ENCODE peak calls at places on chromosomes 3 and 15, in seven cellular contexts. H is H1; D is neural progenitor cell; I is hepatocyte; J is HCT116; R is CD4-positive, alpha-beta memory T cell; Q is heart left ventricle. C is an unnamed sample. For H3K9me3, the result is how much of the 10 kb centered on the place peaks cover.

GRCh38 chr15:85354432-85354831 is 26.0 kb upstream of the AKAP13 start:
- DNase-seq in Q (no peak), H (no peak), I (no peak), R (no peak), D (no peak), J (no peak), C (no peak)

GRCh38 chr3:196585044-196585757 is 16.7 kb downstream of the FBXO45 start:
- DNase-seq in Q (no peak), R (no peak), J (no peak), I (no peak), D (no peak), H (no peak), C (no peak)

GRCh38 chr3:110343376-110343775 is 728.2 kb upstream of the NECTIN3 start:
- DNase-seq in Q (no peak), D (peak), I (peak), H (no peak), R (no peak), J (peak), C (no peak)

GRCh38 chr3:13278783-13279531 is 141.2 kb downstream of the NUP210 start:
- DNase-seq in I (no peak), R (no peak), D (no peak), Q (no peak), H (no peak), J (no peak), C (no peak)

GRCh38 chr3:101146946-101147345 is 153.7 kb upstream of the ABI3BP start:
- DNase-seq in Q (no peak), J (no peak), D (peak), I (no peak), H (no peak), R (no peak), C (no peak)

GRCh38 chr3:139934557-139935070 is 371 bp upstream of the CLSTN2 start:
- DNase-seq in D (peak), I (peak), J (no peak), R (no peak), H (peak), Q (peak), C (no peak)

GRCh38 chr3:171240504-171240835 is 213.9 kb upstream of the SLC2A2 start:
- DNase-seq in H (no peak), I (no peak), D (no peak), Q (no peak), R (no peak), J (no peak), C (no peak)

GRCh38 chr15:37789881-37790280 is 144.6 kb upstream of the TMCO5A start:
- DNase-seq in H (no peak), I (no peak), D (no peak), J (no peak), R (no peak), Q (no peak), C (no peak)

GRCh38 chr3:120791010-120791409 is 48.5 kb downstream of the GTF2E1 start:
- DNase-seq in R (no peak), J (no peak), H (no peak), I (no peak), Q (no peak), D (no peak), C (no peak)

GRCh38 chr3:70249509-70250160 is 62.8 kb downstream of the MDFIC2 start:
- DNase-seq in J (no peak), D (no peak), R (no peak), I (no peak), Q (no peak), H (no peak), C (no peak)

GRCh38 chr3:173221010-173221409 is 80.0 kb upstream of the SPATA16 start:
- DNase-seq in R (no peak), J (peak), Q (no peak), D (peak), H (no peak), I (no peak), C (no peak)

GRCh38 chr3:69116897-69117296 is 5.5 kb downstream of the LMOD3 start:
- DNase-seq in H (no peak), J (peak), Q (no peak), D (no peak), R (no peak), I (no peak), C (no peak)

GRCh38 chr3:113096158-113096893 is 105.5 kb downstream of the GTPBP8 start:
- DNase-seq in I (no peak), R (no peak), J (no peak), H (no peak), Q (no peak), D (peak), C (no peak)

GRCh38 chr3:119831941-119832371 is 50.1 kb downstream of the NR1I2 start:
- DNase-seq in D (no peak), H (no peak), Q (no peak), I (no peak), R (no peak), J (no peak), C (no peak)

GRCh38 chr15:59539799-59540198 is 71.8 kb upstream of the GCNT3 start:
- DNase-seq in J (no peak), H (no peak), D (no peak), I (no peak), R (no peak), Q (no peak), C (no peak)

GRCh38 chr3:38130631-38131065 is 6.3 kb downstream of the ACAA1 start:
- DNase-seq in J (no peak), H (no peak), Q (peak), R (no peak), I (peak), D (no peak), C (no peak)

GRCh38 chr3:188271226-188271894 is 117.4 kb downstream of the LPP start:
- DNase-seq in J (no peak), I (no peak), Q (no peak), H (no peak), D (no peak), R (no peak), C (no peak)

GRCh38 chr3:69160525-69160924 is 38.1 kb upstream of the LMOD3 start:
- DNase-seq in D (no peak), R (no peak), J (no peak), H (no peak), I (no peak), Q (no peak), C (no peak)

GRCh38 chr15:57865294-57865693 is 158.8 kb downstream of the POLR2M start:
- DNase-seq in D (no peak), H (no peak), R (no peak), J (no peak), Q (no peak), I (peak), C (no peak)

GRCh38 chr3:195823998-195824397 is 12.3 kb upstream of the MUC4 start:
- DNase-seq in H (no peak), I (no peak), Q (no peak), J (no peak), R (no peak), D (peak), C (no peak)

GRCh38 chr15:66515901-66516322 is 10.8 kb downstream of the ZWILCH start:
- DNase-seq in R (no peak), D (no peak), I (no peak), J (no peak), Q (no peak), H (no peak), C (no peak)

GRCh38 chr15:96073908-96074307 is 256.6 kb upstream of the NR2F2 start:
- DNase-seq in R (no peak), J (no peak), I (no peak), D (no peak), Q (no peak), H (no peak), C (no peak)

GRCh38 chr3:23810342-23811116 is 4.8 kb downstream of the UBE2E1 start:
- DNase-seq in H (peak), Q (peak), R (peak), D (peak), I (peak), J (no peak), C (peak)

GRCh38 chr3:189830401-189830800 is 199.2 kb downstream of the TP63 start:
- DNase-seq in R (no peak), H (no peak), J (no peak), Q (no peak), I (no peak), D (no peak), C (no peak)

GRCh38 chr15:69390575-69390974 is 23.6 kb upstream of the KIF23 start:
- DNase-seq in D (no peak), R (no peak), J (no peak), I (no peak), H (no peak), Q (no peak), C (no peak)

GRCh38 chr3:14812196-14812785 is 6.5 kb upstream of the FGD5 start:
- DNase-seq in Q (no peak), D (no peak), R (no peak), I (no peak), H (no peak), J (no peak), C (no peak)

GRCh38 chr3:53236112-53236841 is 19.5 kb downstream of the TKT start:
- DNase-seq in Q (peak), D (no peak), J (peak), I (peak), R (no peak), H (no peak), C (no peak)

GRCh38 chr15:93719941-93720351 is 511.4 kb upstream of the MCTP2 start:
- DNase-seq in D (no peak), R (no peak), H (no peak), Q (no peak), I (no peak), J (no peak), C (no peak)

GRCh38 chr3:45246236-45246635 is 20.1 kb upstream of the TMEM158 start:
- DNase-seq in R (no peak), J (no peak), D (no peak), H (no peak), Q (no peak), I (no peak), C (no peak)
- H3K4me3 ChIP-seq in R (no peak), J (no peak), D (no peak), H (no peak), Q (no peak), I (no peak), C (no peak)

DNA sequence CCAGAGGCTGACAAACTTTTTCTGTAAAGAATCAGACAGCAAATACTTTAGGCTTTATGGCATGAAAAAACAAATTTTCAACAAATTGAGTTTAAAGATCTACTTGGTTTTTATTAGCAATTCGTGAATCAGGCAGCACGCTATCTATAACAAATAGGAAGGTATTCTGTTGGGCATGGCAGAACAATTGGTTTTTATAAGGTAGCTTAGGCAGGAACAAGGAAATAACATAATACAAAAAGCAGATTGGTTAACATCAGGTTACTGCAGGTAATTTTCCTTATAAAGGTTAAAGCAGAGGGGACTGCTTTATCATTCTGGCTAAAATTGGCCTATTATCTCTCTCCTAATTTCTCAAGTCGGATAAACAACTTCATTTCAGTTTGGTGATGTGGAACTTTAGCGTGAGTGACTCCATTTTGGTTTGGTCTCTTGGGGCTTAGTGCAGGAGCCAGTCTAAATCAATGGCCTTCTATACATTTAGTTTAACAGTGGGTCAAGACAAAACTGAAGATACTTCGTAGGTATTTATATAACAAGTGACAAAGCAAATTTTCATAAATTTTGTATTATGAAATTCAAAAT is 26.8 kb downstream of the ZBTB38 start:
- DNase-seq in D (no peak), H (no peak), Q (no peak), I (no peak), R (no peak), J (no peak), C (no peak)
- H3K27ac ChIP-seq in D (no peak), H (no peak), Q (no peak), I (no peak), R (no peak), J (no peak), C (no peak)

GRCh38 chr15:68096099-68096498 is 42.0 kb downstream of the PIAS1 start:
- DNase-seq in R (no peak), J (no peak), D (no peak), I (no peak), H (no peak), Q (no peak), C (no peak)
- H3K9me3 ChIP-seq in R (under half), J (under half), D (under half), I (under half), H (under half), Q (under half), C (under half)

GRCh38 chr15:101188517-101189340 is 63.1 kb downstream of the CHSY1 start:
- DNase-seq in R (no peak), J (no peak), I (no peak), D (no peak), Q (no peak), H (no peak), C (no peak)

GRCh38 chr15:101189341-101189679 is 62.5 kb downstream of the CHSY1 start:
- DNase-seq in Q (no peak), D (no peak), J (no peak), H (no peak), I (no peak), R (no peak), C (no peak)

GRCh38 chr15:101189708-101190107 is 62.1 kb downstream of the CHSY1 start:
- DNase-seq in I (no peak), D (no peak), J (no peak), H (no peak), R (no peak), Q (no peak), C (no peak)

GRCh38 chr15:101185770-101186169 is 66.1 kb downstream of the CHSY1 start:
- DNase-seq in I (no peak), H (no peak), D (no peak), R (no peak), Q (no peak), J (no peak), C (no peak)

DNA sequence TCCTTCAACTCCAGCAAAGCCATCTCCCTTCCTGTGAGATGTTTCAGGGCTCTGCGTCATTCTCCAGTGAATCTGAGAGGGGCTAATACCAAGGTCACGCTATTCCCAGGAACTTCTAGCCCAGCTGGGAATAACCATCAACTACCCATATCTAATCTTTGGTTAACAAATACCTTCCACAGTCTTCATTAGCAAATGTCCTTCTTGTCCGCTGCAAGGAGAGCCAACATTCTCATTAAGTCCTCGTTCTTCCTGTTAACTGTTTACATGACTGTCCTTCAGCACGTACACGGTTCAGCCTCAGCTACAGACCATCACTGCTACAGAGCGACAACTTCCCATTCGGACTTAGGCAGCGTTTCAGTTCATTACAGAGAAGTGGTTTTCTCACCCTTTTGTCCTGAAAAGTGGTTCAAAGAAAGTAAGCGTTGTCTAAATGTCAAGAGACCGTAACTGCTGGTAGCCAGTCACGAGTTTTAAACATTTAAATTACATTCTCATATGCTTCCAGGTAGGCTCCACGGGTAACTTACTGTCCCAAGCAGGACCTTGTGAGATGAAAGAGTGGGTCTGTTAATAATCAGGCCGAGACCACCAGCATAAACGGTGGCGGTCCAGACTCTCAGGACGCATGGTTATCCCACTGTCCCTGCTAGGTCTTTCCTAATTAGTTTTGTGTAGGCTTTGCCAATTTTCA is 63.9 kb downstream of the CHSY1 start:
- DNase-seq in H (no peak), I (peak), R (no peak), J (no peak), D (no peak), Q (no peak), C (no peak)
- H3K4me3 ChIP-seq in H (no peak), I (no peak), R (no peak), J (no peak), D (no peak), Q (peak), C (no peak)

DNA sequence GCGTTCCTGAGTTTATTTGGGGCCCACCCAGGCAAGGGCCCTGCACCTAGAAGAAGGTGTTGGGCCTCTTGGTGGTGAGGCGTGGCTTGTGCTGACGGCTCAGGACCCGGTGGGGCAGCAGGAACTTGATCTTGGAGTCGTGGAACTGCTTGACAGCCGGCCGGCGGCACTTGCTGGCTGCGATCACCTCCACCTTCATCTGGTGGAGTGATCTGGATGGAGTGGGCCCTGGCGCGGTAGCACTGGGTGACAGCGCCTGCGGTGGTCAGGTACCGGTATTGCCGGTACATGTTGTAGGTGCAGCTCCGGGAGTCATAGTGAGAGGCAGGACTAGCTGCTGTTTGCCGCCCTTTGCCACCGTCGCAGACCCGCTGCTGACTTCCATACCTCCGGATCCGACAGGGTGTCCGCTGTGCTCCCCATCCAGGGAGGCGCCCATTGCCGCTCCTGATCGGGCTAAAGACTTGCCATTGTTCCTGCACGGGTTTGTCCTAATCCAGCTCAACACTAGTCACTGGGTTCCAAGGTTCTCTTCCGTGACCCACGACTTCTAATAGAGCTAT is 136.8 kb downstream of the ANO10 start:
- DNase-seq in J (no peak), R (no peak), H (no peak), D (no peak), I (no peak), Q (no peak), C (no peak)
- H3K27ac ChIP-seq in J (no peak), R (no peak), H (no peak), D (no peak), I (no peak), Q (no peak), C (no peak)

GRCh38 chr15:25061808-25062550 is 107.2 kb downstream of the SNRPN start:
- DNase-seq in D (no peak), Q (peak), J (no peak), I (no peak), R (no peak), H (no peak), C (no peak)

GRCh38 chr15:25060472-25060803 is 105.7 kb downstream of the SNRPN start:
- DNase-seq in R (no peak), I (no peak), H (no peak), J (no peak), D (no peak), Q (no peak), C (no peak)

GRCh38 chr15:25062551-25063430 is 108.0 kb downstream of the SNRPN start:
- DNase-seq in Q (peak), R (no peak), H (no peak), I (no peak), J (no peak), D (no peak), C (no peak)

GRCh38 chr15:25059698-25060471 is 105.1 kb downstream of the SNRPN start:
- DNase-seq in H (no peak), D (no peak), R (no peak), Q (no peak), I (no peak), J (no peak), C (no peak)

GRCh38 chr15:25060996-25061620 is 106.3 kb downstream of the SNRPN start:
- DNase-seq in D (no peak), H (no peak), J (no peak), Q (no peak), R (no peak), I (no peak), C (no peak)
- H3K9me3 ChIP-seq in D (under half), H (half or more), J (half or more), Q (under half), R (under half), I (half or more), C (half or more)

GRCh38 chr15:100923076-100923475 is 3.9 kb downstream of the LRRK1 start:
- DNase-seq in J (no peak), I (no peak), Q (no peak), H (no peak), R (no peak), D (no peak), C (no peak)
- H3K4me3 ChIP-seq in J (no peak), I (no peak), Q (no peak), H (no peak), R (no peak), D (no peak), C (no peak)

DNA sequence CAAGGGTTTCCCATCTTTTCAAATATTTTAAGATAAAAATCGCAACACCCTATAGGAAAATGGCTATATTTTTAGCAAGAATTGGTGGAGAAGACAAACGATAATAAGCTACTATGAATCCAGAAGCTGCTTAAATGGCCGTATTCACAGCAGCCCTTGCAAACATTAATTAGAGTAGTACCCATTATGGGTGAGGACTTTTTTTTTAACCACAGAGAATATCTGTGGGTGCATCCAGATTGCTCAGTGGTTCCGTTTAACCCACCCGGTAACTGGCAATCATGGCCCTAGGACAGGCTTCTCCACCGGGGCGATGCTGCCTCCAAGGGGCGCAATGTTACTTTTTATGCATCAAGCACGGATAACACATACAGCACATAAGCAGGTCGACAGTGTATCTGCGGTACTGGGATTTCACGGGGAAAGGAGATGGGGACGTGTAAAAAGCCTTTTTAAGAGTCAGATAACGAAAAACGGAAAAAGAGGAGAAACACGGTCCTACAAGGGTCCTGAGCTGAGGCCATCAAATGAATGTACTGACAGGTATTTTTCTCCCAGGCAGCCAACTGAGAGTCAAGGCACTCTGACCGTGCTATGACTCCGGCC is 968 bp upstream of the TMEM266 start:
- DNase-seq in D (peak), H (no peak), Q (no peak), R (no peak), I (peak), J (no peak), C (no peak)
- H3K27ac ChIP-seq in D (no peak), H (no peak), Q (no peak), R (no peak), I (no peak), J (no peak), C (no peak)